ENCODE peak calls at places on chromosomes 2 and 18, in six cellular contexts. One of them, this sample, is unnamed.

GRCh38 chr2:195536863-195537262 is 120.2 kb upstream of the SLC39A10 start:
- DNase-seq in gastrocnemius medialis: no peak
- DNase-seq in HuH-7: no peak
- DNase-seq in activated naive CD4-positive, alpha-beta T cell treated with Interleukin-2 at 50 U/mL for 16 hours: no peak
- DNase-seq in GM13977: no peak
- DNase-seq in natural killer cell treated with Interleukin-12 subunit alpha and Interleukin-12 subunit beta and Interleukin-15 and Interleukin-18, amount 100 ng/mL, for 72 hours: no peak
- DNase-seq in this sample: no peak

GRCh38 chr2:109614715-109615636 is 812 bp downstream of the SOWAHC start:
- DNase-seq in natural killer cell treated with Interleukin-12 subunit alpha and Interleukin-12 subunit beta and Interleukin-15 and Interleukin-18, amount 100 ng/mL, for 72 hours: no peak
- DNase-seq in activated naive CD4-positive, alpha-beta T cell treated with Interleukin-2 at 50 U/mL for 16 hours: no peak
- DNase-seq in gastrocnemius medialis: no peak
- DNase-seq in HuH-7: peak
- DNase-seq in GM13977: no peak
- DNase-seq in this sample: no peak

GRCh38 chr2:12303181-12304030 is 413.3 kb upstream of the TRIB2 start:
- DNase-seq in natural killer cell treated with Interleukin-12 subunit alpha and Interleukin-12 subunit beta and Interleukin-15 and Interleukin-18, amount 100 ng/mL, for 72 hours: no peak
- DNase-seq in gastrocnemius medialis: no peak
- DNase-seq in HuH-7: no peak
- DNase-seq in activated naive CD4-positive, alpha-beta T cell treated with Interleukin-2 at 50 U/mL for 16 hours: peak
- DNase-seq in GM13977: peak
- DNase-seq in this sample: no peak

GRCh38 chr2:157936464-157936863 is 60.3 kb upstream of the ACVR1 start:
- DNase-seq in activated naive CD4-positive, alpha-beta T cell treated with Interleukin-2 at 50 U/mL for 16 hours: no peak
- DNase-seq in natural killer cell treated with Interleukin-12 subunit alpha and Interleukin-12 subunit beta and Interleukin-15 and Interleukin-18, amount 100 ng/mL, for 72 hours: no peak
- DNase-seq in HuH-7: no peak
- DNase-seq in GM13977: no peak
- DNase-seq in gastrocnemius medialis: no peak
- DNase-seq in this sample: no peak

GRCh38 chr18:74995404-74995737 is 213.6 kb downstream of the PTGR3 start:
- DNase-seq in gastrocnemius medialis: no peak
- DNase-seq in HuH-7: no peak
- DNase-seq in natural killer cell treated with Interleukin-12 subunit alpha and Interleukin-12 subunit beta and Interleukin-15 and Interleukin-18, amount 100 ng/mL, for 72 hours: no peak
- DNase-seq in activated naive CD4-positive, alpha-beta T cell treated with Interleukin-2 at 50 U/mL for 16 hours: no peak
- DNase-seq in GM13977: no peak
- DNase-seq in this sample: no peak

GRCh38 chr2:69741281-69742169 is at the start of gene ANXA4:
- DNase-seq in HuH-7: peak
- DNase-seq in gastrocnemius medialis: peak
- DNase-seq in GM13977: peak
- DNase-seq in activated naive CD4-positive, alpha-beta T cell treated with Interleukin-2 at 50 U/mL for 16 hours: peak
- DNase-seq in natural killer cell treated with Interleukin-12 subunit alpha and Interleukin-12 subunit beta and Interleukin-15 and Interleukin-18, amount 100 ng/mL, for 72 hours: peak
- DNase-seq in this sample: peak

GRCh38 chr2:202158796-202159195 is 79.6 kb downstream of the SUMO1 start:
- DNase-seq in gastrocnemius medialis: no peak
- DNase-seq in HuH-7: no peak
- DNase-seq in natural killer cell treated with Interleukin-12 subunit alpha and Interleukin-12 subunit beta and Interleukin-15 and Interleukin-18, amount 100 ng/mL, for 72 hours: no peak
- DNase-seq in GM13977: no peak
- DNase-seq in activated naive CD4-positive, alpha-beta T cell treated with Interleukin-2 at 50 U/mL for 16 hours: no peak
- DNase-seq in this sample: no peak

GRCh38 chr2:194621945-194622344 is 1035.1 kb upstream of the SLC39A10 start:
- DNase-seq in GM13977: no peak
- DNase-seq in natural killer cell treated with Interleukin-12 subunit alpha and Interleukin-12 subunit beta and Interleukin-15 and Interleukin-18, amount 100 ng/mL, for 72 hours: no peak
- DNase-seq in HuH-7: no peak
- DNase-seq in gastrocnemius medialis: no peak
- DNase-seq in activated naive CD4-positive, alpha-beta T cell treated with Interleukin-2 at 50 U/mL for 16 hours: no peak
- DNase-seq in this sample: no peak

GRCh38 chr2:25309402-25309801 is 32.3 kb downstream of the DNMT3A start:
- DNase-seq in HuH-7: peak
- DNase-seq in gastrocnemius medialis: no peak
- DNase-seq in GM13977: peak
- DNase-seq in activated naive CD4-positive, alpha-beta T cell treated with Interleukin-2 at 50 U/mL for 16 hours: peak
- DNase-seq in natural killer cell treated with Interleukin-12 subunit alpha and Interleukin-12 subunit beta and Interleukin-15 and Interleukin-18, amount 100 ng/mL, for 72 hours: no peak
- DNase-seq in this sample: peak

GRCh38 chr18:33751613-33752221 is 173.7 kb downstream of the ASXL3 start:
- DNase-seq in activated naive CD4-positive, alpha-beta T cell treated with Interleukin-2 at 50 U/mL for 16 hours: no peak
- DNase-seq in GM13977: no peak
- DNase-seq in HuH-7: no peak
- DNase-seq in natural killer cell treated with Interleukin-12 subunit alpha and Interleukin-12 subunit beta and Interleukin-15 and Interleukin-18, amount 100 ng/mL, for 72 hours: no peak
- DNase-seq in gastrocnemius medialis: no peak
- DNase-seq in this sample: no peak

GRCh38 chr18:9792565-9793226 is 84.6 kb downstream of the RAB31 start:
- DNase-seq in GM13977: peak
- DNase-seq in gastrocnemius medialis: no peak
- DNase-seq in natural killer cell treated with Interleukin-12 subunit alpha and Interleukin-12 subunit beta and Interleukin-15 and Interleukin-18, amount 100 ng/mL, for 72 hours: no peak
- DNase-seq in activated naive CD4-positive, alpha-beta T cell treated with Interleukin-2 at 50 U/mL for 16 hours: no peak
- DNase-seq in HuH-7: peak
- DNase-seq in this sample: peak

GRCh38 chr2:34401186-34401585 is 802.1 kb upstream of the FAM98A start:
- DNase-seq in HuH-7: no peak
- DNase-seq in GM13977: no peak
- DNase-seq in gastrocnemius medialis: no peak
- DNase-seq in natural killer cell treated with Interleukin-12 subunit alpha and Interleukin-12 subunit beta and Interleukin-15 and Interleukin-18, amount 100 ng/mL, for 72 hours: no peak
- DNase-seq in activated naive CD4-positive, alpha-beta T cell treated with Interleukin-2 at 50 U/mL for 16 hours: no peak
- DNase-seq in this sample: no peak

GRCh38 chr2:176122633-176123482 is at the start of gene HOXD9:
- DNase-seq in activated naive CD4-positive, alpha-beta T cell treated with Interleukin-2 at 50 U/mL for 16 hours: no peak
- DNase-seq in HuH-7: no peak
- DNase-seq in natural killer cell treated with Interleukin-12 subunit alpha and Interleukin-12 subunit beta and Interleukin-15 and Interleukin-18, amount 100 ng/mL, for 72 hours: no peak
- DNase-seq in GM13977: no peak
- DNase-seq in gastrocnemius medialis: peak
- DNase-seq in this sample: no peak

GRCh38 chr2:133489641-133490411 is 78.4 kb downstream of the NCKAP5 start:
- DNase-seq in HuH-7: no peak
- DNase-seq in activated naive CD4-positive, alpha-beta T cell treated with Interleukin-2 at 50 U/mL for 16 hours: no peak
- DNase-seq in natural killer cell treated with Interleukin-12 subunit alpha and Interleukin-12 subunit beta and Interleukin-15 and Interleukin-18, amount 100 ng/mL, for 72 hours: no peak
- DNase-seq in gastrocnemius medialis: peak
- DNase-seq in GM13977: no peak
- DNase-seq in this sample: no peak

GRCh38 chr2:158718196-158718585 is 76.9 kb upstream of the DAPL1 start:
- DNase-seq in GM13977: no peak
- DNase-seq in gastrocnemius medialis: no peak
- DNase-seq in activated naive CD4-positive, alpha-beta T cell treated with Interleukin-2 at 50 U/mL for 16 hours: no peak
- DNase-seq in HuH-7: no peak
- DNase-seq in natural killer cell treated with Interleukin-12 subunit alpha and Interleukin-12 subunit beta and Interleukin-15 and Interleukin-18, amount 100 ng/mL, for 72 hours: no peak
- DNase-seq in this sample: no peak

GRCh38 chr2:239193925-239194687 is 206.7 kb downstream of the HDAC4 start:
- DNase-seq in natural killer cell treated with Interleukin-12 subunit alpha and Interleukin-12 subunit beta and Interleukin-15 and Interleukin-18, amount 100 ng/mL, for 72 hours: no peak
- DNase-seq in HuH-7: peak
- DNase-seq in gastrocnemius medialis: no peak
- DNase-seq in GM13977: no peak
- DNase-seq in activated naive CD4-positive, alpha-beta T cell treated with Interleukin-2 at 50 U/mL for 16 hours: no peak
- DNase-seq in this sample: no peak

GRCh38 chr2:232455426-232456255 is at the start of gene ALPI:
- DNase-seq in natural killer cell treated with Interleukin-12 subunit alpha and Interleukin-12 subunit beta and Interleukin-15 and Interleukin-18, amount 100 ng/mL, for 72 hours: no peak
- DNase-seq in gastrocnemius medialis: no peak
- DNase-seq in activated naive CD4-positive, alpha-beta T cell treated with Interleukin-2 at 50 U/mL for 16 hours: no peak
- DNase-seq in GM13977: no peak
- DNase-seq in HuH-7: peak
- DNase-seq in this sample: no peak

GRCh38 chr2:157182834-157183396 is 74.6 kb upstream of the GALNT5 start:
- DNase-seq in activated naive CD4-positive, alpha-beta T cell treated with Interleukin-2 at 50 U/mL for 16 hours: no peak
- DNase-seq in natural killer cell treated with Interleukin-12 subunit alpha and Interleukin-12 subunit beta and Interleukin-15 and Interleukin-18, amount 100 ng/mL, for 72 hours: no peak
- DNase-seq in gastrocnemius medialis: no peak
- DNase-seq in GM13977: no peak
- DNase-seq in HuH-7: no peak
- DNase-seq in this sample: no peak

GRCh38 chr2:15636972-15637785 is 45.5 kb downstream of the DDX1 start:
- DNase-seq in natural killer cell treated with Interleukin-12 subunit alpha and Interleukin-12 subunit beta and Interleukin-15 and Interleukin-18, amount 100 ng/mL, for 72 hours: peak
- DNase-seq in gastrocnemius medialis: peak
- DNase-seq in activated naive CD4-positive, alpha-beta T cell treated with Interleukin-2 at 50 U/mL for 16 hours: peak
- DNase-seq in HuH-7: peak
- DNase-seq in GM13977: peak
- DNase-seq in this sample: no peak

GRCh38 chr2:78237704-78238103 is 715.5 kb upstream of the LRRTM4 start:
- DNase-seq in gastrocnemius medialis: no peak
- DNase-seq in natural killer cell treated with Interleukin-12 subunit alpha and Interleukin-12 subunit beta and Interleukin-15 and Interleukin-18, amount 100 ng/mL, for 72 hours: no peak
- DNase-seq in GM13977: no peak
- DNase-seq in HuH-7: no peak
- DNase-seq in activated naive CD4-positive, alpha-beta T cell treated with Interleukin-2 at 50 U/mL for 16 hours: no peak
- DNase-seq in this sample: no peak